ENCODE peak calls at places on chromosomes 16 and 17, in seven cellular contexts. One of them, this sample, is unnamed.

GRCh38 chr17:2239882-2240430 is 63.6 kb downstream of the SMG6 start:
- DNase-seq in NCI-H524: peak; percentile 83
- DNase-seq in mesendoderm: peak; percentile 36
- DNase-seq in nucleus accumbens: no peak
- DNase-seq in activated naive CD8-positive, alpha-beta T cell treated with anti-CD3 and anti-CD28 coated beads, Interleukin-2, amount 10 ng/mL, durations not matched to agents 7 days and 5 days: no peak
- DNase-seq in RWPE1: peak; percentile 84
- DNase-seq in COR-L47: no peak
- DNase-seq in this sample: peak; percentile 78

GRCh38 chr16:65278874-65279273 is 157.0 kb upstream of the CDH11 start:
- DNase-seq in nucleus accumbens: no peak
- DNase-seq in mesendoderm: no peak
- DNase-seq in activated naive CD8-positive, alpha-beta T cell treated with anti-CD3 and anti-CD28 coated beads, Interleukin-2, amount 10 ng/mL, durations not matched to agents 7 days and 5 days: no peak
- DNase-seq in RWPE1: no peak
- DNase-seq in COR-L47: no peak
- DNase-seq in NCI-H524: no peak
- DNase-seq in this sample: no peak

GRCh38 chr17:9419932-9420453 is 155.6 kb downstream of the STX8 start:
- DNase-seq in COR-L47: no peak
- DNase-seq in RWPE1: no peak
- DNase-seq in activated naive CD8-positive, alpha-beta T cell treated with anti-CD3 and anti-CD28 coated beads, Interleukin-2, amount 10 ng/mL, durations not matched to agents 7 days and 5 days: no peak
- DNase-seq in mesendoderm: no peak
- DNase-seq in NCI-H524: no peak
- DNase-seq in nucleus accumbens: no peak
- DNase-seq in this sample: no peak

GRCh38 chr16:81457326-81458133 is 12.9 kb downstream of the CMIP start:
- DNase-seq in RWPE1: peak; percentile 56
- DNase-seq in mesendoderm: peak; percentile 88
- DNase-seq in activated naive CD8-positive, alpha-beta T cell treated with anti-CD3 and anti-CD28 coated beads, Interleukin-2, amount 10 ng/mL, durations not matched to agents 7 days and 5 days: no peak
- DNase-seq in NCI-H524: no peak
- DNase-seq in COR-L47: no peak
- DNase-seq in nucleus accumbens: no peak
- DNase-seq in this sample: peak; percentile 89

GRCh38 chr17:2400474-2400866 is 390 bp downstream of the MNT start:
- DNase-seq in COR-L47: no peak
- DNase-seq in mesendoderm: peak; percentile 86
- DNase-seq in RWPE1: no peak
- DNase-seq in NCI-H524: peak; percentile 37
- DNase-seq in activated naive CD8-positive, alpha-beta T cell treated with anti-CD3 and anti-CD28 coated beads, Interleukin-2, amount 10 ng/mL, durations not matched to agents 7 days and 5 days: peak; percentile 77
- DNase-seq in nucleus accumbens: no peak
- DNase-seq in this sample: no peak

GRCh38 chr17:42568341-42569111 is 1.6 kb downstream of the MLX start:
- DNase-seq in nucleus accumbens: no peak
- DNase-seq in activated naive CD8-positive, alpha-beta T cell treated with anti-CD3 and anti-CD28 coated beads, Interleukin-2, amount 10 ng/mL, durations not matched to agents 7 days and 5 days: no peak
- DNase-seq in NCI-H524: no peak
- DNase-seq in COR-L47: no peak
- DNase-seq in RWPE1: no peak
- DNase-seq in mesendoderm: no peak
- DNase-seq in this sample: no peak

GRCh38 chr16:89476379-89476778 is 14.0 kb downstream of the ANKRD11 start:
- DNase-seq in COR-L47: no peak
- DNase-seq in NCI-H524: no peak
- DNase-seq in mesendoderm: no peak
- DNase-seq in RWPE1: peak; percentile 95
- DNase-seq in activated naive CD8-positive, alpha-beta T cell treated with anti-CD3 and anti-CD28 coated beads, Interleukin-2, amount 10 ng/mL, durations not matched to agents 7 days and 5 days: no peak
- DNase-seq in nucleus accumbens: no peak
- DNase-seq in this sample: no peak

GRCh38 chr16:72247821-72248253 is 75.9 kb upstream of the PMFBP1 start:
- DNase-seq in NCI-H524: no peak
- DNase-seq in activated naive CD8-positive, alpha-beta T cell treated with anti-CD3 and anti-CD28 coated beads, Interleukin-2, amount 10 ng/mL, durations not matched to agents 7 days and 5 days: no peak
- DNase-seq in RWPE1: peak; percentile 1
- DNase-seq in nucleus accumbens: no peak
- DNase-seq in mesendoderm: no peak
- DNase-seq in COR-L47: no peak
- DNase-seq in this sample: no peak

GRCh38 chr16:9092282-9092962 is 978 bp downstream of the HAPSTR1 start:
- DNase-seq in NCI-H524: peak; percentile 49
- DNase-seq in mesendoderm: peak; percentile 34
- DNase-seq in RWPE1: peak; percentile 18
- DNase-seq in activated naive CD8-positive, alpha-beta T cell treated with anti-CD3 and anti-CD28 coated beads, Interleukin-2, amount 10 ng/mL, durations not matched to agents 7 days and 5 days: peak; percentile 78
- DNase-seq in nucleus accumbens: no peak
- DNase-seq in COR-L47: peak; percentile 9
- DNase-seq in this sample: no peak

GRCh38 chr17:6640536-6641373 is at the start of the genes KIAA0753 and TXNDC17:
- DNase-seq in mesendoderm: peak; percentile 94
- DNase-seq in RWPE1: peak; percentile 81
- DNase-seq in activated naive CD8-positive, alpha-beta T cell treated with anti-CD3 and anti-CD28 coated beads, Interleukin-2, amount 10 ng/mL, durations not matched to agents 7 days and 5 days: peak; percentile 96
- DNase-seq in NCI-H524: peak; percentile 82
- DNase-seq in nucleus accumbens: peak; percentile 87
- DNase-seq in COR-L47: peak; percentile 73
- DNase-seq in this sample: peak; percentile 84

GRCh38 chr17:35074711-35075707 is 11.5 kb upstream of the RFFL start:
- DNase-seq in mesendoderm: no peak
- DNase-seq in nucleus accumbens: peak; percentile 21
- DNase-seq in RWPE1: no peak
- DNase-seq in COR-L47: no peak
- DNase-seq in activated naive CD8-positive, alpha-beta T cell treated with anti-CD3 and anti-CD28 coated beads, Interleukin-2, amount 10 ng/mL, durations not matched to agents 7 days and 5 days: no peak
- DNase-seq in NCI-H524: no peak
- DNase-seq in this sample: no peak

GRCh38 chr17:20087538-20088250 is 78.5 kb downstream of the SPECC1 start:
- DNase-seq in nucleus accumbens: no peak
- DNase-seq in activated naive CD8-positive, alpha-beta T cell treated with anti-CD3 and anti-CD28 coated beads, Interleukin-2, amount 10 ng/mL, durations not matched to agents 7 days and 5 days: no peak
- DNase-seq in mesendoderm: no peak
- DNase-seq in RWPE1: no peak
- DNase-seq in NCI-H524: no peak
- DNase-seq in COR-L47: no peak
- DNase-seq in this sample: no peak

GRCh38 chr16:4313563-4314531 is 2.0 kb upstream of the GLIS2 start:
- DNase-seq in activated naive CD8-positive, alpha-beta T cell treated with anti-CD3 and anti-CD28 coated beads, Interleukin-2, amount 10 ng/mL, durations not matched to agents 7 days and 5 days: peak; percentile 51
- DNase-seq in mesendoderm: peak; percentile 81
- DNase-seq in nucleus accumbens: no peak
- DNase-seq in RWPE1: no peak
- DNase-seq in COR-L47: no peak
- DNase-seq in NCI-H524: no peak
- DNase-seq in this sample: no peak

GRCh38 chr17:80021600-80021999 is 14.1 kb downstream of the TBC1D16 start:
- DNase-seq in mesendoderm: no peak
- DNase-seq in nucleus accumbens: no peak
- DNase-seq in RWPE1: no peak
- DNase-seq in activated naive CD8-positive, alpha-beta T cell treated with anti-CD3 and anti-CD28 coated beads, Interleukin-2, amount 10 ng/mL, durations not matched to agents 7 days and 5 days: no peak
- DNase-seq in NCI-H524: no peak
- DNase-seq in COR-L47: no peak
- DNase-seq in this sample: no peak

GRCh38 chr16:85799497-85800320 is at the start of the genes COX4I1 and EMC8:
- DNase-seq in NCI-H524: peak; percentile 92
- DNase-seq in COR-L47: peak; percentile 88
- DNase-seq in nucleus accumbens: peak; percentile 87
- DNase-seq in RWPE1: peak; percentile 91
- DNase-seq in activated naive CD8-positive, alpha-beta T cell treated with anti-CD3 and anti-CD28 coated beads, Interleukin-2, amount 10 ng/mL, durations not matched to agents 7 days and 5 days: peak; percentile 94
- DNase-seq in mesendoderm: peak; percentile 96
- DNase-seq in this sample: peak; percentile 88

GRCh38 chr17:2075336-2076056 is 20.6 kb downstream of the HIC1 start:
- DNase-seq in COR-L47: no peak
- DNase-seq in nucleus accumbens: no peak
- DNase-seq in activated naive CD8-positive, alpha-beta T cell treated with anti-CD3 and anti-CD28 coated beads, Interleukin-2, amount 10 ng/mL, durations not matched to agents 7 days and 5 days: no peak
- DNase-seq in RWPE1: no peak
- DNase-seq in mesendoderm: peak; percentile 60
- DNase-seq in NCI-H524: peak; percentile 30
- DNase-seq in this sample: no peak

GRCh38 chr17:4947411-4948165 is 742 bp downstream of the PFN1 start:
- DNase-seq in nucleus accumbens: no peak
- DNase-seq in NCI-H524: peak; percentile 42
- DNase-seq in COR-L47: no peak
- DNase-seq in activated naive CD8-positive, alpha-beta T cell treated with anti-CD3 and anti-CD28 coated beads, Interleukin-2, amount 10 ng/mL, durations not matched to agents 7 days and 5 days: peak; percentile 86
- DNase-seq in mesendoderm: peak; percentile 82
- DNase-seq in RWPE1: peak; percentile 33
- DNase-seq in this sample: no peak

GRCh38 chr17:74305865-74306654 is 20.0 kb upstream of the KIF19 start:
- DNase-seq in mesendoderm: peak; percentile 36
- DNase-seq in NCI-H524: peak; percentile 95
- DNase-seq in RWPE1: no peak
- DNase-seq in COR-L47: no peak
- DNase-seq in nucleus accumbens: no peak
- DNase-seq in activated naive CD8-positive, alpha-beta T cell treated with anti-CD3 and anti-CD28 coated beads, Interleukin-2, amount 10 ng/mL, durations not matched to agents 7 days and 5 days: no peak
- DNase-seq in this sample: no peak

GRCh38 chr17:81400154-81400938 is 5.1 kb downstream of the BAHCC1 start:
- DNase-seq in COR-L47: no peak
- DNase-seq in RWPE1: no peak
- DNase-seq in NCI-H524: peak; percentile 60
- DNase-seq in mesendoderm: peak; percentile 83
- DNase-seq in nucleus accumbens: peak; percentile 50
- DNase-seq in activated naive CD8-positive, alpha-beta T cell treated with anti-CD3 and anti-CD28 coated beads, Interleukin-2, amount 10 ng/mL, durations not matched to agents 7 days and 5 days: peak; percentile 52
- DNase-seq in this sample: no peak

GRCh38 chr17:6668727-6669425 is 17.3 kb downstream of the C17orf100 start:
- DNase-seq in activated naive CD8-positive, alpha-beta T cell treated with anti-CD3 and anti-CD28 coated beads, Interleukin-2, amount 10 ng/mL, durations not matched to agents 7 days and 5 days: no peak
- DNase-seq in RWPE1: no peak
- DNase-seq in NCI-H524: no peak
- DNase-seq in COR-L47: no peak
- DNase-seq in nucleus accumbens: no peak
- DNase-seq in mesendoderm: no peak
- DNase-seq in this sample: no peak